ENCODE peak calls at places on chromosomes 6 and 20, in six cellular contexts. One of them, this sample, is unnamed.

GRCh38 chr20:62804632-62805364 is at the start of gene OGFR:
- DNase-seq in breast epithelium: no peak
- DNase-seq in gastrocnemius medialis: peak
- DNase-seq in right lobe of liver: peak
- DNase-seq in A549: no peak
- DNase-seq in heart left ventricle: peak
- DNase-seq in this sample: peak

GRCh38 chr20:54195483-54196472 is 12.1 kb upstream of the PFDN4 start:
- DNase-seq in breast epithelium: no peak
- DNase-seq in gastrocnemius medialis: no peak
- DNase-seq in right lobe of liver: no peak
- DNase-seq in A549: no peak
- DNase-seq in heart left ventricle: no peak
- DNase-seq in this sample: no peak

GRCh38 chr6:53679446-53679933 is 13.9 kb upstream of the KLHL31 start:
- DNase-seq in breast epithelium: no peak
- DNase-seq in gastrocnemius medialis: no peak
- DNase-seq in right lobe of liver: no peak
- DNase-seq in A549: peak
- DNase-seq in heart left ventricle: no peak
- DNase-seq in this sample: no peak

GRCh38 chr20:49928411-49929141 is 7.6 kb upstream of the RNF114 start:
- DNase-seq in breast epithelium: peak
- DNase-seq in gastrocnemius medialis: peak
- DNase-seq in right lobe of liver: peak
- DNase-seq in A549: peak
- DNase-seq in heart left ventricle: peak
- DNase-seq in this sample: peak

GRCh38 chr6:21100959-21101358 is 492.6 kb upstream of the SOX4 start:
- DNase-seq in breast epithelium: no peak
- DNase-seq in gastrocnemius medialis: no peak
- DNase-seq in right lobe of liver: no peak
- DNase-seq in A549: no peak
- DNase-seq in heart left ventricle: no peak
- DNase-seq in this sample: no peak

GRCh38 chr6:141988954-141989705 is 143.6 kb upstream of the GJE1 start:
- DNase-seq in breast epithelium: no peak
- DNase-seq in gastrocnemius medialis: no peak
- DNase-seq in right lobe of liver: peak
- DNase-seq in A549: peak
- DNase-seq in heart left ventricle: no peak
- DNase-seq in this sample: no peak

GRCh38 chr6:129251669-129252376 is 368.9 kb downstream of the LAMA2 start:
- DNase-seq in breast epithelium: no peak
- DNase-seq in gastrocnemius medialis: no peak
- DNase-seq in right lobe of liver: no peak
- DNase-seq in A549: peak
- DNase-seq in heart left ventricle: no peak
- DNase-seq in this sample: peak

GRCh38 chr20:23417861-23418260 is 3.4 kb downstream of the NAPB start:
- DNase-seq in breast epithelium: no peak
- DNase-seq in gastrocnemius medialis: no peak
- DNase-seq in right lobe of liver: no peak
- DNase-seq in A549: no peak
- DNase-seq in heart left ventricle: no peak
- DNase-seq in this sample: no peak

GRCh38 chr6:1796706-1797529 is 187.2 kb downstream of the FOXC1 start:
- DNase-seq in breast epithelium: no peak
- DNase-seq in gastrocnemius medialis: no peak
- DNase-seq in right lobe of liver: no peak
- DNase-seq in A549: no peak
- DNase-seq in heart left ventricle: no peak
- DNase-seq in this sample: no peak

GRCh38 chr6:34947561-34947960 is 58.5 kb downstream of the ANKS1A start:
- DNase-seq in breast epithelium: no peak
- DNase-seq in gastrocnemius medialis: no peak
- DNase-seq in right lobe of liver: no peak
- DNase-seq in A549: no peak
- DNase-seq in heart left ventricle: no peak
- DNase-seq in this sample: no peak

GRCh38 chr20:9306521-9306920 is 207.9 kb upstream of the LAMP5 start:
- DNase-seq in breast epithelium: no peak
- DNase-seq in gastrocnemius medialis: no peak
- DNase-seq in right lobe of liver: no peak
- DNase-seq in A549: peak
- DNase-seq in heart left ventricle: no peak
- DNase-seq in this sample: no peak

GRCh38 chr6:24951831-24952299 is 16.1 kb upstream of the RIPOR2 start:
- DNase-seq in breast epithelium: no peak
- DNase-seq in gastrocnemius medialis: no peak
- DNase-seq in right lobe of liver: no peak
- DNase-seq in A549: no peak
- DNase-seq in heart left ventricle: no peak
- DNase-seq in this sample: no peak

GRCh38 chr6:34315780-34316179 is 67.0 kb upstream of the SMIM29 start:
- DNase-seq in breast epithelium: no peak
- DNase-seq in gastrocnemius medialis: no peak
- DNase-seq in right lobe of liver: no peak
- DNase-seq in A549: no peak
- DNase-seq in heart left ventricle: no peak
- DNase-seq in this sample: no peak

GRCh38 chr6:4153514-4153985 is 18.2 kb upstream of the ECI2 start:
- DNase-seq in breast epithelium: no peak
- DNase-seq in gastrocnemius medialis: no peak
- DNase-seq in right lobe of liver: no peak
- DNase-seq in A549: no peak
- DNase-seq in heart left ventricle: no peak
- DNase-seq in this sample: no peak

GRCh38 chr6:34231566-34232336 is 4.9 kb upstream of the HMGA1 start:
- DNase-seq in breast epithelium: no peak
- DNase-seq in gastrocnemius medialis: no peak
- DNase-seq in right lobe of liver: no peak
- DNase-seq in A549: no peak
- DNase-seq in heart left ventricle: no peak
- DNase-seq in this sample: no peak

GRCh38 chr20:35271073-35271882 is 6.6 kb downstream of the MMP24OS start:
- DNase-seq in breast epithelium: no peak
- DNase-seq in gastrocnemius medialis: no peak
- DNase-seq in right lobe of liver: no peak
- DNase-seq in A549: no peak
- DNase-seq in heart left ventricle: no peak
- DNase-seq in this sample: no peak

GRCh38 chr6:111361648-111362047 is 121.4 kb downstream of the REV3L start:
- DNase-seq in breast epithelium: no peak
- DNase-seq in gastrocnemius medialis: no peak
- DNase-seq in right lobe of liver: no peak
- DNase-seq in A549: peak
- DNase-seq in heart left ventricle: no peak
- DNase-seq in this sample: no peak

GRCh38 chr6:169559001-169559441 is 142.8 kb downstream of the WDR27 start:
- DNase-seq in breast epithelium: no peak
- DNase-seq in gastrocnemius medialis: no peak
- DNase-seq in right lobe of liver: no peak
- DNase-seq in A549: no peak
- DNase-seq in heart left ventricle: no peak
- DNase-seq in this sample: no peak

GRCh38 chr20:45765980-45766379 is 25.7 kb downstream of the WFDC3 start:
- DNase-seq in breast epithelium: no peak
- DNase-seq in gastrocnemius medialis: no peak
- DNase-seq in right lobe of liver: no peak
- DNase-seq in A549: no peak
- DNase-seq in heart left ventricle: no peak
- DNase-seq in this sample: no peak

GRCh38 chr20:15045246-15045645 is 707.8 kb upstream of the FLRT3 start:
- DNase-seq in breast epithelium: peak
- DNase-seq in gastrocnemius medialis: peak
- DNase-seq in right lobe of liver: no peak
- DNase-seq in A549: no peak
- DNase-seq in heart left ventricle: peak
- DNase-seq in this sample: peak

GRCh38 chr20:17026346-17026745 is 200.5 kb upstream of the PCSK2 start:
- DNase-seq in breast epithelium: no peak
- DNase-seq in gastrocnemius medialis: no peak
- DNase-seq in right lobe of liver: no peak
- DNase-seq in A549: no peak
- DNase-seq in heart left ventricle: no peak
- DNase-seq in this sample: no peak

GRCh38 chr6:5379647-5380242 is 118.4 kb downstream of the FARS2 start:
- DNase-seq in breast epithelium: no peak
- DNase-seq in gastrocnemius medialis: no peak
- DNase-seq in right lobe of liver: no peak
- DNase-seq in A549: peak
- DNase-seq in heart left ventricle: no peak
- DNase-seq in this sample: no peak

GRCh38 chr20:24582373-24583168 is 113.1 kb downstream of the SYNDIG1 start:
- DNase-seq in breast epithelium: no peak
- DNase-seq in gastrocnemius medialis: no peak
- DNase-seq in right lobe of liver: no peak
- DNase-seq in A549: no peak
- DNase-seq in heart left ventricle: no peak
- DNase-seq in this sample: no peak

GRCh38 chr6:165777680-165778079 is 114.6 kb upstream of the PDE10A start:
- DNase-seq in breast epithelium: no peak
- DNase-seq in gastrocnemius medialis: no peak
- DNase-seq in right lobe of liver: no peak
- DNase-seq in A549: no peak
- DNase-seq in heart left ventricle: no peak
- DNase-seq in this sample: no peak

GRCh38 chr6:165776699-165777098 is 113.7 kb upstream of the PDE10A start:
- DNase-seq in breast epithelium: no peak
- DNase-seq in gastrocnemius medialis: no peak
- DNase-seq in right lobe of liver: no peak
- DNase-seq in A549: no peak
- DNase-seq in heart left ventricle: no peak
- DNase-seq in this sample: no peak

GRCh38 chr6:165769884-165770283 is 106.8 kb upstream of the PDE10A start:
- DNase-seq in breast epithelium: no peak
- DNase-seq in gastrocnemius medialis: no peak
- DNase-seq in right lobe of liver: no peak
- DNase-seq in A549: no peak
- DNase-seq in heart left ventricle: no peak
- DNase-seq in this sample: no peak

GRCh38 chr6:165770430-165771082 is 107.5 kb upstream of the PDE10A start:
- DNase-seq in breast epithelium: no peak
- DNase-seq in gastrocnemius medialis: no peak
- DNase-seq in right lobe of liver: no peak
- DNase-seq in A549: no peak
- DNase-seq in heart left ventricle: no peak
- DNase-seq in this sample: no peak

GRCh38 chr6:165774903-165775608 is 112.0 kb upstream of the PDE10A start:
- DNase-seq in breast epithelium: no peak
- DNase-seq in gastrocnemius medialis: no peak
- DNase-seq in right lobe of liver: peak
- DNase-seq in A549: no peak
- DNase-seq in heart left ventricle: peak
- DNase-seq in this sample: no peak
- H3K4me3 ChIP-seq in breast epithelium: no peak
- H3K4me3 ChIP-seq in gastrocnemius medialis: no peak
- H3K4me3 ChIP-seq in right lobe of liver: no peak
- H3K4me3 ChIP-seq in A549: no peak
- H3K4me3 ChIP-seq in heart left ventricle: no peak
- H3K4me3 ChIP-seq in this sample: no peak

DNA sequence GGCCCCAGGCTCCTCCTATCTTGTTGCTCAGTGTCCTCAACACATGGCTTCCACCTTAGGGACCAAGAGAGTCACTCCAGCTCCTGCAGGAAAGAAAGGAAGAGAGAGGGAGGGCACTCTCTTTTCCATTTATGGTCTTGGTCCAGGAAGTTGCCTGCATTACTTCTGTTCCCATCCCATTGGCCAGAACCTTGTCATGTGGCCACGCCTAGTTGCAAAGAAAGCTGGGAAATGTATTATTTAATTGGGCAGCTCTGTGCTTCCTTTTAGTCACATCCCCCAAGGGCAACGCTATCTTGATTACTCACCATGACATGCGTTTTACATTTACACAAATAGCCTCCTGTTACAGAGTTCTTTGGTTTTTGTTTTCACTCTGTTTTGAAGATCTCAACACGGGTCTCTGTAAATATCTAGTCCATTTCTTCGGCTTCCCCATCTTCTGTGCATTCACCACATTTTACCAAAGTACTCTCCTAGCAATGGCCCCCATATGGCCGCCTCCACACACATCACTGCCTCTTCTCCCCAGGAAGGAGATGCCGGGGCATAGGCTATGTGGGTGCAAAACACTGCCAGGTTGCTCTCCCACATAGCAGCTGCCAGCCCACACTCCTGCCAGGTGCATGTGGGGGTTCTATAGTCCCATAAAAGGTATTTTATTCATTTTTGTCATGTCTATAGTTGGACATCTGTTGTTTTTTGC is 35.7 kb upstream of the ZMYND8 start:
- DNase-seq in breast epithelium: no peak
- DNase-seq in gastrocnemius medialis: peak
- DNase-seq in right lobe of liver: no peak
- DNase-seq in A549: peak
- DNase-seq in heart left ventricle: no peak
- DNase-seq in this sample: no peak
- TF ChIP-seq POLR2A in breast epithelium: no peak
- TF ChIP-seq POLR2A in gastrocnemius medialis: no peak
- TF ChIP-seq POLR2A in right lobe of liver: no peak
- TF ChIP-seq POLR2A in A549: no peak
- TF ChIP-seq POLR2A in heart left ventricle: no peak
- TF ChIP-seq POLR2A in this sample: no peak

DNA sequence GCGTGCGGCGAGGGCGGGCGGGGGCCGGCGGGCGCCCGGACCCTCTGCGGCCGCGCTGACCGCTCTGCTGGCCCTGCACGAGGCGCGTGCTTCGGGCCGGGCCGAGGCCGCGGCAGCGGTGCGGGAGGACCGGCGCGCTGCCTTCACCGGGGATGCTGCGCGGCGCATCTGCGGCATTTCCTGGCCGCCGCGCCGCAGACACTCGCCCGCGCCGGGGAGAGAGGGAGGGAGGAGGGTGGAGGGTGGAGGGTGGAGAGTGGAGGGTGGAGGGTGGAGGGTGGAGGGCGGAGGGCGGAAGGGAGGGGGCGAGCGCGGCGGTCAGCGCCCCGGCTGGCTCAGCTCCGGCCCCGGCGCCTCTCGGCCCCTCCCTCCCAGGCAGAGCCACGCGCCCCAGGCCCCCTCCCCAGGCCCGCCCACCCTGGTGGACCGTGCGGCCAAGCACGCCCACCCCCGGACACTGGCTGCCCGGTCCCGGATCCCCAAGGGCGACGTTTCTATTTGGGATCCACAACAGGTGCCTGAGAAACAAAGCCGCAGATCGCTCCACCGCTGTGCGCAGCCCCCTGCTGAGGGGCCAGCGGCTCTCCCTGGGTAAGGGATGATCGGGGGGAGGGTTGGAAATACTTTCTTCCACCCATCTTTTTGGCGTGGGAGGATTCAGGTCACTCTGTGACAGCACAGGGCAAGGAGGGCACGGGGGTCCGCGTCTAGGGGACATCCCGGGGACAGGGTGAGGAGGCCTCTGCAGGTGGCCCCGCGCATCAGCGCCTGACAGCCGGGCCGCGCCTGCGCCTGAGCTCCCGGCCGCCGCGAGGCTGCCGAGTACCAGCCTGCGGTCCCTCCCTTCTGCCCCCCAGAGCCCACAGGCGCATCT is 111.2 kb upstream of the BEND6 start:
- DNase-seq in breast epithelium: no peak
- DNase-seq in gastrocnemius medialis: peak
- DNase-seq in right lobe of liver: no peak
- DNase-seq in A549: peak
- DNase-seq in heart left ventricle: peak
- DNase-seq in this sample: peak
- H3K4me3 ChIP-seq in breast epithelium: peak
- H3K4me3 ChIP-seq in gastrocnemius medialis: peak
- H3K4me3 ChIP-seq in right lobe of liver: peak
- H3K4me3 ChIP-seq in A549: peak
- H3K4me3 ChIP-seq in heart left ventricle: peak
- H3K4me3 ChIP-seq in this sample: peak

GRCh38 chr6:37819177-37819801 is at the start of gene ZFAND3:
- DNase-seq in breast epithelium: peak
- DNase-seq in gastrocnemius medialis: peak
- DNase-seq in right lobe of liver: peak
- DNase-seq in A549: peak
- DNase-seq in heart left ventricle: peak
- DNase-seq in this sample: peak
- TF ChIP-seq POLR2A in breast epithelium: no peak
- TF ChIP-seq POLR2A in gastrocnemius medialis: peak
- TF ChIP-seq POLR2A in right lobe of liver: no peak
- TF ChIP-seq POLR2A in A549: no peak
- TF ChIP-seq POLR2A in heart left ventricle: no peak
- TF ChIP-seq POLR2A in this sample: no peak

This sample was measured in ovary.